ENCODE peak calls at places on chromosomes 1 and 21, in six cellular contexts. V, L, G, T, F and S are unnamed samples.

GRCh38 chr21:28776251-28776650 is 216.4 kb downstream of the LTN1 start:
- DNase-seq in L (no peak), F (peak; percentile 12), G (no peak), V (peak; percentile 82), T (peak; percentile 95), S (peak; percentile 73)

GRCh38 chr1:25140073-25140797 is 92.1 kb downstream of the SYF2 start:
- DNase-seq in T (no peak), F (peak; percentile 92), L (no peak), V (peak; percentile 3), G (no peak), S (peak; percentile 17)

GRCh38 chr1:213194383-213194782 is 143.3 kb downstream of the RPS6KC1 start:
- DNase-seq in L (no peak), G (no peak), V (no peak), T (no peak), F (no peak), S (no peak)

GRCh38 chr1:44723064-44723463 is 7.9 kb downstream of the RNU5D-1 start:
- DNase-seq in G (no peak), F (no peak), T (no peak), L (no peak), V (no peak), S (no peak)

GRCh38 chr1:221832617-221833016 is 90.7 kb upstream of the DUSP10 start:
- DNase-seq in V (no peak), T (no peak), F (no peak), L (no peak), G (no peak), S (no peak)

GRCh38 chr1:155307247-155307740 is 1.4 kb upstream of the FDPS start:
- DNase-seq in G (no peak), V (peak; percentile 20), F (peak; percentile 83), L (no peak), T (peak; percentile 28), S (peak; percentile 59)

GRCh38 chr21:25916226-25916625 is 181.5 kb downstream of the GABPA start:
- DNase-seq in V (no peak), F (no peak), L (no peak), G (no peak), T (no peak), S (no peak)

GRCh38 chr1:13960376-13960987 is 260.5 kb downstream of the PRDM2 start:
- DNase-seq in F (peak; percentile 55), L (peak; percentile 32), V (peak; percentile 43), G (peak; percentile 78), T (peak; percentile 33), S (peak; percentile 70)

GRCh38 chr21:41141031-41141457 is 26.9 kb upstream of the BACE2 start:
- DNase-seq in F (no peak), G (peak; percentile 6), V (peak; percentile 27), T (peak; percentile 6), L (no peak), S (peak; percentile 4)

GRCh38 chr1:68051475-68051874 is 1.0 kb upstream of the DIRAS3 start:
- DNase-seq in F (no peak), V (peak; percentile 68), L (no peak), T (peak; percentile 67), G (peak; percentile 74), S (peak; percentile 83)

GRCh38 chr21:14119038-14119437 is 91.7 kb downstream of the LIPI start:
- DNase-seq in T (no peak), G (no peak), F (peak; percentile 31), V (no peak), L (no peak), S (no peak)

GRCh38 chr1:215710340-215710971 is 143.4 kb downstream of the KCTD3 start:
- DNase-seq in V (peak; percentile 41), G (no peak), L (no peak), F (peak; percentile 73), T (peak; percentile 29), S (peak; percentile 63)

GRCh38 chr1:216822480-216822879 is 99.3 kb upstream of the ESRRG start:
- DNase-seq in G (no peak), T (no peak), V (no peak), F (no peak), L (no peak), S (no peak)

GRCh38 chr1:31007462-31007991 is 58.0 kb downstream of the PUM1 start:
- DNase-seq in T (peak; percentile 70), F (no peak), L (no peak), V (peak; percentile 87), G (no peak), S (peak; percentile 82)

DNA sequence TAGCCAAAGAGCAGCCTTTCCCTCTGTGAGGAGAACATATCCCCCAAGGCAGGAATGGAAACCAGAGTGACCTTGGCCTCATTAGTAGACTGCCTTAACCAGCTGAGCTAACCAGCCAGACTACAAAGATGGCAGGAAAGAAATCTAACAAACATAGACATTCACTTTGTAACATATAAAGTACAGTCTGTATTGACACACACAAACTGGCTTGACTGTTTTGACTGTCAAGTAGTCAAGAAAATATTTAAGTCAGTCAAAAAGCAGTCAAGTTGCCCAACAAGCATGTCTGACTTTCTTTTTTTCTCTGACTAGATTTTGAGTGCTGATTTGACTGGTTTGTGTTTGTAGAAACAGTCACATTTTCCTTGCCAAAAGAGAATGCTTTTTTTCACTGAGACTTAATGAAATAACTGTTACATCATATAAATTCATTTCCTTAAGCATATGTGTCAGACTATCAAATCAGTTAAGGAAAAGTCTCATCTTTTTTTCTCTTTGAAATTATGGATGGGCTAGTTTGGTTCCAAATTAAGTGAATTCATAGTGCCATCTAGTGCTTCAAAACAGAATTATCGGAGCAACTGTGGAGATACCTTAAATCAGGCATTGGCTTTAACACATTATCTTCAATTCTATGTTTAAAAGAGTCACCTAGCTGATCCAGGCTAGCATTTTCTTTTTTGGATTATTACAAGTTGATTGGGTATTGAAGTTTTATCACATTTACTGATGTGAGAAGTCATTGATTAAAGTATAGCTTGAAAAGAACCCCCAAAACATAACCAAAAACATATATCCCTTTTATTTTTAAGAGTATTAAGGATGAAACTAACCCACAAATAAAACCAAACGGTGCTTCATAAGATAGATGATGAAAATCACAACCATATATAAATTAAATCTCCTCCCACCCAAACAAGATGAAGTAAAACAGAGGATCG is 75.0 kb downstream of the ATP6V1G3 start:
- DNase-seq in T (peak; percentile 35), L (no peak), G (no peak), V (peak; percentile 75), F (peak; percentile 59), S (peak; percentile 77)
- TF ChIP-seq CTCF in T (peak; percentile 40), L (peak; percentile 75), G (peak; percentile 62), V (peak; percentile 59), F (peak; percentile 34), S (peak; percentile 59)

GRCh38 chr1:33306561-33307493 is 14.1 kb downstream of the A3GALT2 start:
- DNase-seq in V (no peak), G (no peak), T (no peak), F (no peak), L (no peak), S (no peak)
- H3K4me3 ChIP-seq in V (no peak overlapping the region), G (no peak overlapping the region), T (peak overlapping the region; percentile 22), F (no peak overlapping the region), L (no peak overlapping the region), S (peak overlapping the region; percentile 36)

GRCh38 chr1:6445062-6445763 is 20.6 kb downstream of the ESPN start:
- DNase-seq in V (no peak), L (no peak), T (no peak), G (peak; percentile 56), F (peak; percentile 41), S (peak; percentile 57)
- TF ChIP-seq CTCF in V (peak; percentile 68), L (peak; percentile 23), T (peak; percentile 72), G (peak; percentile 42), F (peak; percentile 51), S (peak; percentile 64)

GRCh38 chr1:223330462-223330861 is 33.5 kb downstream of the SUSD4 start:
- DNase-seq in V (peak; percentile 4), L (no peak), T (no peak), F (no peak), G (no peak), S (no peak)
- H3K4me3 ChIP-seq in V (no peak overlapping the region), L (no peak overlapping the region), T (no peak overlapping the region), F (no peak overlapping the region), G (no peak overlapping the region), S (no peak overlapping the region)